ENCODE peak calls at places on chromosomes 5 and 9, in seven cellular contexts. I is cardiac fibroblast, Y is suprapubic skin, J is GM06990, S is mucosa of descending colon, C is Peyer's patch, V is astrocyte of the cerebellum. A is an unnamed sample.

GRCh38 chr5:32100230-32100629 is 73.9 kb downstream of the GOLPH3 start:
- DNase-seq in I (peak; percentile 22), Y (no peak), J (no peak), S (no peak), C (no peak), V (no peak), A (no peak)

GRCh38 chr5:125237026-125237425 is 490.6 kb upstream of the ZNF608 start:
- DNase-seq in I (no peak), Y (no peak), J (no peak), S (no peak), C (no peak), V (peak; percentile 18), A (no peak)

GRCh38 chr9:129103595-129103965 is 7.0 kb downstream of the CRAT start:
- DNase-seq in I (no peak), Y (no peak), J (no peak), S (no peak), C (no peak), V (no peak), A (no peak)

GRCh38 chr9:108271646-108272349 is 584.0 kb downstream of the ACTL7B start:
- DNase-seq in I (peak; percentile 78), Y (no peak), J (no peak), S (no peak), C (peak; percentile 64), V (peak; percentile 77), A (peak; percentile 66)

GRCh38 chr9:123238364-123238763 is 30.0 kb downstream of the STRBP start:
- DNase-seq in I (no peak), Y (no peak), J (no peak), S (no peak), C (no peak), V (no peak), A (no peak)

GRCh38 chr5:78447775-78448424 is 87.5 kb downstream of the SCAMP1 start:
- DNase-seq in I (no peak), Y (no peak), J (no peak), S (no peak), C (no peak), V (no peak), A (no peak)

GRCh38 chr5:175663191-175664184 is 5.6 kb downstream of the HRH2 start:
- DNase-seq in I (no peak), Y (no peak), J (no peak), S (no peak), C (no peak), V (no peak), A (no peak)

GRCh38 chr5:137604348-137605095 is 105.4 kb upstream of the SPOCK1 start:
- DNase-seq in I (no peak), Y (no peak), J (no peak), S (no peak), C (no peak), V (no peak), A (no peak)

GRCh38 chr5:3738909-3739308 is 143.3 kb downstream of the IRX1 start:
- DNase-seq in I (no peak), Y (no peak), J (no peak), S (no peak), C (no peak), V (no peak), A (no peak)

GRCh38 chr5:143057580-143057999 is 287.4 kb downstream of the ARHGAP26 start:
- DNase-seq in I (peak; percentile 49), Y (no peak), J (peak; percentile 72), S (no peak), C (no peak), V (no peak), A (no peak)
- H3K4me3 ChIP-seq in I (no peak overlapping the region), Y (no peak overlapping the region), J (peak overlapping the region; percentile 54), S (no peak overlapping the region), C (no peak overlapping the region), V (no peak overlapping the region), A (no peak overlapping the region)

GRCh38 chr5:180830253-180831138 is 27.9 kb upstream of the MGAT1 start:
- DNase-seq in I (peak; percentile 49), Y (peak; percentile 87), J (no peak), S (peak; percentile 87), C (peak; percentile 91), V (no peak), A (no peak)

GRCh38 chr5:180831139-180832080 is 28.8 kb upstream of the MGAT1 start:
- DNase-seq in I (peak; percentile 79), Y (peak; percentile 91), J (peak; percentile 92), S (peak; percentile 93), C (peak; percentile 95), V (no peak), A (peak; percentile 36)

GRCh38 chr5:180829711-180830110 is 27.1 kb upstream of the MGAT1 start:
- DNase-seq in I (no peak), Y (no peak), J (no peak), S (no peak), C (no peak), V (no peak), A (no peak)

DNA sequence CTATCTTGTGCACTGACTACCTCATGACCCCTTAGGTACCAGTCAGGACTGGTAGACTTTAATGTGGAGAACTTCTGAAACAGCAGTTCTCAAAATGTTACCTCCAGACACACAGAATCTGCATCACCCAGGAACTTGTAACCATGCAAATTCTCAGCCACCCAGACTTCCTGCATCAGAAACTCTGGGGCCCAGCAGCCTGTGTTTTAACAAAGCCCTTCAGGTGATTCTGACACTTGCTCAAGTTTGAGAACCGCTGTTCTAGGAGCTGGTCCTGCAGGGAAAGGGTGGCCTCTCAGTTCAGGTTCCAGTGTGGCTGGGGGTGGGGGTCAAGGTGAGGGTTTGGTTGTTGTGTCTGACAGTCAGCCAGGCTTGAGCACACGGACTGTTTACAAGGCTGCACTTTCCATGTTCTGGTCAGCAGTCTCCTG is 28.4 kb downstream of the ZFP62 start:
- DNase-seq in I (no peak), Y (no peak), J (peak; percentile 48), S (no peak), C (peak; percentile 74), V (no peak), A (no peak)
- H3K4me3 ChIP-seq in I (no peak overlapping the region), Y (peak overlapping the region; percentile 76), J (peak overlapping the region; percentile 74), S (no peak overlapping the region), C (no peak overlapping the region), V (no peak overlapping the region), A (no peak overlapping the region)

GRCh38 chr9:133458643-133459312 is 1.0 kb upstream of the CACFD1 start:
- DNase-seq in I (no peak), Y (no peak), J (no peak), S (no peak), C (no peak), V (no peak), A (no peak)
- H3K4me3 ChIP-seq in I (no peak overlapping the region), Y (peak overlapping the region; percentile 85), J (no peak overlapping the region), S (no peak overlapping the region), C (no peak overlapping the region), V (no peak overlapping the region), A (peak overlapping the region; percentile 75)

GRCh38 chr5:180344393-180344999 is 8.6 kb downstream of the GFPT2 start:
- DNase-seq in I (no peak), Y (no peak), J (no peak), S (peak; percentile 44), C (no peak), V (no peak), A (no peak)

GRCh38 chr5:180345186-180345585 is 8.0 kb downstream of the GFPT2 start:
- DNase-seq in I (no peak), Y (no peak), J (no peak), S (peak; percentile 32), C (no peak), V (no peak), A (no peak)

GRCh38 chr5:180343846-180344327 is 9.2 kb downstream of the GFPT2 start:
- DNase-seq in I (peak; percentile 80), Y (no peak), J (no peak), S (peak; percentile 36), C (peak; percentile 53), V (no peak), A (peak; percentile 61)

GRCh38 chr5:180341595-180341994 is 11.5 kb downstream of the GFPT2 start:
- DNase-seq in I (no peak), Y (no peak), J (no peak), S (peak; percentile 13), C (no peak), V (no peak), A (no peak)

DNA sequence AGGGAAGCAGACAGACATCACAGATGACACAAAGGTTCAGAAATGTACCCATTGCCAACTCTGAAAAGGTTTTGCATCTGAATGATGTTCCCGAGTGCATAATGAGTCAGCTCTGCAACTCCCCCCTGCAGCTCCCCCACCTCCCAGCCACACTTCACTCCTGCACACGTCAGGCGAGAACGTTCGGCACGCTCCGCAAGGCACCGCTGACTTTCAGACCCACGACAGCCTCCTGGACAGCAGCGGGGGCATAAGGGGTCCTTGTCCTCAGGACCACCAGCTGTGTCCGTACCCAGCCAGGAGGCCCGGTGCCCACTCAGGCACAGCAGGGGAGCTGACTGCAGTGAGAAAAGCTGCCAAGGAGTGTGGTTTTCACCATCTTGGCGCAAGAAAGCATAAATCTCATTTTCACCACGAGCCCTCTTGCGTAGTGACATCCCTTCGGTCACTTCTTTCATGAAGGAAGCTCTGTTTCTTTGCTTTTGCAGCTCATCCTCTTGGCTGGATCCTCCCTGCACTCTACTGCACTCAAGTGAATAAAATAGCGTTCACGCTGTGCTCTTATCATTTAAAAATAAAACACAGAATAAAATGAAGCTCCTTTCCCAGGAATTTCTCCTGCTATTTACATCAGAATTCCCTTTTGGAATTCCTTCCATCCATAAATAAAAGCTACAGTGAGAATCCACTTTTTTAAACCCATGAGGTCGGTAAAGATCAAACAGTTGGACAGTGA is 9.9 kb downstream of the GFPT2 start:
- DNase-seq in I (peak; percentile 73), Y (no peak), J (no peak), S (peak; percentile 47), C (no peak), V (peak; percentile 54), A (peak; percentile 96)
- H3K4me3 ChIP-seq in I (no peak overlapping the region), Y (no peak overlapping the region), J (no peak overlapping the region), S (no peak overlapping the region), C (no peak overlapping the region), V (peak overlapping the region; percentile 23), A (peak overlapping the region; percentile 9)

DNA sequence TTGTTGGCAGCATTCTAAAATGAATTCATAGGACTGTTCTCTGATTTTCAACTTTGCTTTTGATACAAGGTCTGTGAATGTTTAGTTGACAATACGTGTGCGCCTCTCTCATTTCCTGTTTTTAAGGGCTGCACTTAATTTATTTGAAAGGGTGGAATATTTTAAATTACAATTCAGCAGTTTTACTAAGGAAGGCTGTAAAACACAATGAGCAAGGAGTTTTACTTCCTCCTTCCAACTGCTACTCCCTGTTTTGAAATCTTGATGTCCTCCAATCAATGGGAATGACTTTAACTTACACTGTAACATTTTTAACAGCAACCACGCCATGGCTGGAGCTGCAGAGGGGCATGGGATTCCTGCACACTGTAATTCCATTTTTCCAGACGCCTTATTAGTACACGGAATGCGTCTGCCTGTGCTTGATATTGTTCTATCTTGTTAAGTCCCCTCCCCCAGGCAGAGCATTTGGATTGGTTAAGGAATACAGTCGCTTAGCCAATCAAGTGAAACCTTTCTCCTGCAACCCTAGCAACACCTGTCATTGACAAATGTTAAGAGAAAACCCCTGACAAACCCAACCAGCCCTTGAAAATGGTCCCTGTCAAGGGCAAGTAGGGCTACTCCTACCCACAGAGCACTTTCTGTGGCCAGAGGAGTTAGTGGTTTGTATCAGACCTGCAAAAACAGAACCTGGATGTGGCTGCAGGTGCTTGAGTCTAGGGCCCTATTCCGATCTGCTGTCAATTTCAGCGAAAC is 12.5 kb upstream of the ZSWIM6 start:
- DNase-seq in I (no peak), Y (no peak), J (peak; percentile 73), S (no peak), C (peak; percentile 59), V (no peak), A (no peak)
- H3K4me3 ChIP-seq in I (no peak overlapping the region), Y (peak overlapping the region; percentile 3), J (peak overlapping the region; percentile 37), S (no peak overlapping the region), C (no peak overlapping the region), V (no peak overlapping the region), A (no peak overlapping the region)

GRCh38 chr9:106886111-106887046 is 23.4 kb downstream of the ZNF462 start:
- DNase-seq in I (no peak), Y (no peak), J (no peak), S (no peak), C (no peak), V (no peak), A (no peak)
- H3K4me3 ChIP-seq in I (no peak overlapping the region), Y (no peak overlapping the region), J (no peak overlapping the region), S (no peak overlapping the region), C (no peak overlapping the region), V (no peak overlapping the region), A (no peak overlapping the region)

A was measured in skeletal muscle cell.